ENCODE peak calls at places on chromosomes 16 and 17, in six cellular contexts. One of them, this sample, is unnamed.

GRCh38 chr17:68204736-68205135 is 43.1 kb upstream of the AMZ2 start:
- DNase-seq in stimulated activated CD4-positive, alpha-beta T cell treated with anti-CD3 and anti-CD28 coated beads, Interleukin-12 subunit alpha, Interleukin-12 subunit beta, amount 100 ng/mL, for 4 hours: no peak
- DNase-seq in T-helper 2 cell: no peak
- DNase-seq in NCI-H1417 treated with DMSO at 0.1 percent for 48 hours: no peak
- DNase-seq in WTC11: no peak
- DNase-seq in GF-D8: no peak
- DNase-seq in this sample: peak; percentile 50

GRCh38 chr17:39099686-39100293 is 51.6 kb downstream of the PLXDC1 start:
- DNase-seq in GF-D8: no peak
- DNase-seq in WTC11: no peak
- DNase-seq in T-helper 2 cell: no peak
- DNase-seq in NCI-H1417 treated with DMSO at 0.1 percent for 48 hours: no peak
- DNase-seq in stimulated activated CD4-positive, alpha-beta T cell treated with anti-CD3 and anti-CD28 coated beads, Interleukin-12 subunit alpha, Interleukin-12 subunit beta, amount 100 ng/mL, for 4 hours: no peak
- DNase-seq in this sample: peak; percentile 88

GRCh38 chr16:89581861-89582563 is 6.5 kb downstream of the CPNE7 start:
- DNase-seq in T-helper 2 cell: no peak
- DNase-seq in stimulated activated CD4-positive, alpha-beta T cell treated with anti-CD3 and anti-CD28 coated beads, Interleukin-12 subunit alpha, Interleukin-12 subunit beta, amount 100 ng/mL, for 4 hours: no peak
- DNase-seq in GF-D8: no peak
- DNase-seq in WTC11: no peak
- DNase-seq in NCI-H1417 treated with DMSO at 0.1 percent for 48 hours: no peak
- DNase-seq in this sample: no peak

GRCh38 chr17:82424001-82424862 is 5.8 kb upstream of the OGFOD3 start:
- DNase-seq in GF-D8: no peak
- DNase-seq in WTC11: peak; percentile 62
- DNase-seq in stimulated activated CD4-positive, alpha-beta T cell treated with anti-CD3 and anti-CD28 coated beads, Interleukin-12 subunit alpha, Interleukin-12 subunit beta, amount 100 ng/mL, for 4 hours: peak; percentile 54
- DNase-seq in T-helper 2 cell: peak; percentile 52
- DNase-seq in NCI-H1417 treated with DMSO at 0.1 percent for 48 hours: no peak
- DNase-seq in this sample: no peak

GRCh38 chr17:14672830-14673229 is 371.9 kb downstream of the HS3ST3B1 start:
- DNase-seq in T-helper 2 cell: no peak
- DNase-seq in NCI-H1417 treated with DMSO at 0.1 percent for 48 hours: no peak
- DNase-seq in WTC11: peak; percentile 12
- DNase-seq in stimulated activated CD4-positive, alpha-beta T cell treated with anti-CD3 and anti-CD28 coated beads, Interleukin-12 subunit alpha, Interleukin-12 subunit beta, amount 100 ng/mL, for 4 hours: no peak
- DNase-seq in GF-D8: no peak
- DNase-seq in this sample: no peak

GRCh38 chr16:86975445-86975844 is 341.7 kb downstream of the C16orf95 start:
- DNase-seq in NCI-H1417 treated with DMSO at 0.1 percent for 48 hours: no peak
- DNase-seq in T-helper 2 cell: no peak
- DNase-seq in WTC11: peak; percentile 60
- DNase-seq in stimulated activated CD4-positive, alpha-beta T cell treated with anti-CD3 and anti-CD28 coated beads, Interleukin-12 subunit alpha, Interleukin-12 subunit beta, amount 100 ng/mL, for 4 hours: no peak
- DNase-seq in GF-D8: no peak
- DNase-seq in this sample: no peak

GRCh38 chr16:57863434-57864160 is 61.3 kb upstream of the KIFC3 start:
- DNase-seq in NCI-H1417 treated with DMSO at 0.1 percent for 48 hours: peak; percentile 15
- DNase-seq in T-helper 2 cell: no peak
- DNase-seq in stimulated activated CD4-positive, alpha-beta T cell treated with anti-CD3 and anti-CD28 coated beads, Interleukin-12 subunit alpha, Interleukin-12 subunit beta, amount 100 ng/mL, for 4 hours: no peak
- DNase-seq in WTC11: peak; percentile 64
- DNase-seq in GF-D8: peak; percentile 46
- DNase-seq in this sample: peak; percentile 66

GRCh38 chr16:6193718-6194117 is 1096.1 kb upstream of the EEF2KMT start:
- DNase-seq in stimulated activated CD4-positive, alpha-beta T cell treated with anti-CD3 and anti-CD28 coated beads, Interleukin-12 subunit alpha, Interleukin-12 subunit beta, amount 100 ng/mL, for 4 hours: no peak
- DNase-seq in GF-D8: no peak
- DNase-seq in WTC11: no peak
- DNase-seq in NCI-H1417 treated with DMSO at 0.1 percent for 48 hours: no peak
- DNase-seq in T-helper 2 cell: no peak
- DNase-seq in this sample: no peak

GRCh38 chr17:27079660-27080059 is 214.3 kb upstream of the WSB1 start:
- DNase-seq in stimulated activated CD4-positive, alpha-beta T cell treated with anti-CD3 and anti-CD28 coated beads, Interleukin-12 subunit alpha, Interleukin-12 subunit beta, amount 100 ng/mL, for 4 hours: no peak
- DNase-seq in T-helper 2 cell: no peak
- DNase-seq in WTC11: no peak
- DNase-seq in NCI-H1417 treated with DMSO at 0.1 percent for 48 hours: no peak
- DNase-seq in GF-D8: no peak
- DNase-seq in this sample: no peak

GRCh38 chr17:57726213-57726612 is 18.9 kb downstream of the CCDC182 start:
- DNase-seq in GF-D8: no peak
- DNase-seq in stimulated activated CD4-positive, alpha-beta T cell treated with anti-CD3 and anti-CD28 coated beads, Interleukin-12 subunit alpha, Interleukin-12 subunit beta, amount 100 ng/mL, for 4 hours: no peak
- DNase-seq in WTC11: no peak
- DNase-seq in T-helper 2 cell: no peak
- DNase-seq in NCI-H1417 treated with DMSO at 0.1 percent for 48 hours: no peak
- DNase-seq in this sample: peak; percentile 37

GRCh38 chr17:38536661-38537060 is 69.1 kb downstream of the SRCIN1 start:
- DNase-seq in T-helper 2 cell: no peak
- DNase-seq in stimulated activated CD4-positive, alpha-beta T cell treated with anti-CD3 and anti-CD28 coated beads, Interleukin-12 subunit alpha, Interleukin-12 subunit beta, amount 100 ng/mL, for 4 hours: no peak
- DNase-seq in NCI-H1417 treated with DMSO at 0.1 percent for 48 hours: no peak
- DNase-seq in WTC11: no peak
- DNase-seq in GF-D8: no peak
- DNase-seq in this sample: no peak

GRCh38 chr17:43871947-43872690 is 25.1 kb downstream of the CD300LG start:
- DNase-seq in T-helper 2 cell: no peak
- DNase-seq in stimulated activated CD4-positive, alpha-beta T cell treated with anti-CD3 and anti-CD28 coated beads, Interleukin-12 subunit alpha, Interleukin-12 subunit beta, amount 100 ng/mL, for 4 hours: no peak
- DNase-seq in NCI-H1417 treated with DMSO at 0.1 percent for 48 hours: no peak
- DNase-seq in WTC11: no peak
- DNase-seq in GF-D8: no peak
- DNase-seq in this sample: no peak

GRCh38 chr16:22661161-22661647 is 150.5 kb downstream of the NPIPB5 start:
- DNase-seq in T-helper 2 cell: no peak
- DNase-seq in stimulated activated CD4-positive, alpha-beta T cell treated with anti-CD3 and anti-CD28 coated beads, Interleukin-12 subunit alpha, Interleukin-12 subunit beta, amount 100 ng/mL, for 4 hours: no peak
- DNase-seq in NCI-H1417 treated with DMSO at 0.1 percent for 48 hours: no peak
- DNase-seq in WTC11: no peak
- DNase-seq in GF-D8: no peak
- DNase-seq in this sample: no peak

GRCh38 chr17:77778636-77779524 is 179.6 kb upstream of the TNRC6C start:
- DNase-seq in T-helper 2 cell: no peak
- DNase-seq in GF-D8: no peak
- DNase-seq in WTC11: no peak
- DNase-seq in NCI-H1417 treated with DMSO at 0.1 percent for 48 hours: no peak
- DNase-seq in stimulated activated CD4-positive, alpha-beta T cell treated with anti-CD3 and anti-CD28 coated beads, Interleukin-12 subunit alpha, Interleukin-12 subunit beta, amount 100 ng/mL, for 4 hours: no peak
- DNase-seq in this sample: peak; percentile 98

GRCh38 chr16:24499193-24499814 is 40.1 kb upstream of the RBBP6 start:
- DNase-seq in stimulated activated CD4-positive, alpha-beta T cell treated with anti-CD3 and anti-CD28 coated beads, Interleukin-12 subunit alpha, Interleukin-12 subunit beta, amount 100 ng/mL, for 4 hours: no peak
- DNase-seq in WTC11: peak; percentile 75
- DNase-seq in T-helper 2 cell: no peak
- DNase-seq in NCI-H1417 treated with DMSO at 0.1 percent for 48 hours: no peak
- DNase-seq in GF-D8: no peak
- DNase-seq in this sample: peak; percentile 77

GRCh38 chr17:45003877-45004276 is 35.8 kb upstream of the C1QL1 start:
- DNase-seq in NCI-H1417 treated with DMSO at 0.1 percent for 48 hours: no peak
- DNase-seq in WTC11: no peak
- DNase-seq in GF-D8: no peak
- DNase-seq in T-helper 2 cell: no peak
- DNase-seq in stimulated activated CD4-positive, alpha-beta T cell treated with anti-CD3 and anti-CD28 coated beads, Interleukin-12 subunit alpha, Interleukin-12 subunit beta, amount 100 ng/mL, for 4 hours: no peak
- DNase-seq in this sample: no peak

GRCh38 chr17:80817861-80818260 is 173.8 kb upstream of the CHMP6 start:
- DNase-seq in GF-D8: no peak
- DNase-seq in T-helper 2 cell: no peak
- DNase-seq in NCI-H1417 treated with DMSO at 0.1 percent for 48 hours: no peak
- DNase-seq in WTC11: no peak
- DNase-seq in stimulated activated CD4-positive, alpha-beta T cell treated with anti-CD3 and anti-CD28 coated beads, Interleukin-12 subunit alpha, Interleukin-12 subunit beta, amount 100 ng/mL, for 4 hours: no peak
- DNase-seq in this sample: no peak

GRCh38 chr17:72219824-72220473 is 99.1 kb downstream of the SOX9 start:
- DNase-seq in NCI-H1417 treated with DMSO at 0.1 percent for 48 hours: no peak
- DNase-seq in WTC11: no peak
- DNase-seq in stimulated activated CD4-positive, alpha-beta T cell treated with anti-CD3 and anti-CD28 coated beads, Interleukin-12 subunit alpha, Interleukin-12 subunit beta, amount 100 ng/mL, for 4 hours: no peak
- DNase-seq in GF-D8: no peak
- DNase-seq in T-helper 2 cell: no peak
- DNase-seq in this sample: no peak

This sample was measured in D341Med.